ENCODE peak calls at places on chromosomes 2 and 18, in four cellular contexts. I is epithelial cell of esophagus, S is RWPE1, M is osteocyte. G is an unnamed sample.

GRCh38 chr2:98380203-98380535 is 33.9 kb downstream of the CNGA3 start:
- DNase-seq in I (no peak), S (no peak), M (no peak), G (no peak)

GRCh38 chr2:17104454-17104853 is 413.8 kb downstream of the RAD51AP2 start:
- DNase-seq in I (peak), S (no peak), M (no peak), G (no peak)

GRCh38 chr18:8788503-8789429 is 83.4 kb downstream of the MTCL1 start:
- DNase-seq in I (no peak), S (no peak), M (no peak), G (peak)

GRCh38 chr2:143110759-143111428 is 18.3 kb upstream of the ARHGAP15 start:
- DNase-seq in I (peak), S (peak), M (no peak), G (no peak)

GRCh38 chr2:108583903-108584520 is 49.7 kb downstream of the LIMS1 start:
- DNase-seq in I (peak), S (peak), M (no peak), G (no peak)

GRCh38 chr2:142877265-142877756 is at the start of gene KYNU:
- DNase-seq in I (peak), S (no peak), M (no peak), G (no peak)

GRCh38 chr2:45681675-45682074 is 30.2 kb downstream of the PRKCE start:
- DNase-seq in I (peak), S (peak), M (no peak), G (no peak)

GRCh38 chr2:195270466-195270865 is 386.6 kb upstream of the SLC39A10 start:
- DNase-seq in I (no peak), S (no peak), M (no peak), G (no peak)

GRCh38 chr2:207334631-207335371 is 169.1 kb upstream of the KLF7 start:
- DNase-seq in I (peak), S (peak), M (no peak), G (no peak)

GRCh38 chr2:9565436-9566153 is 10.0 kb upstream of the ADAM17 start:
- DNase-seq in I (peak), S (peak), M (peak), G (no peak)

GRCh38 chr18:76824136-76824676 is 1.8 kb downstream of the ZNF236 start:
- DNase-seq in I (no peak), S (no peak), M (peak), G (peak)

GRCh38 chr2:176729706-176730569 is 460.7 kb downstream of the MTX2 start:
- DNase-seq in I (no peak), S (no peak), M (no peak), G (no peak)

GRCh38 chr18:63297678-63298392 is 21.7 kb downstream of the BCL2 start:
- DNase-seq in I (no peak), S (no peak), M (no peak), G (no peak)

GRCh38 chr2:234271342-234271741 is 220.8 kb downstream of the SPP2 start:
- DNase-seq in I (no peak), S (no peak), M (no peak), G (no peak)

GRCh38 chr2:105114551-105114950 is 76.7 kb downstream of the MRPS9 start:
- DNase-seq in I (peak), S (peak), M (no peak), G (no peak)

GRCh38 chr18:79393626-79394401 is 1.9 kb upstream of the NFATC1 start:
- DNase-seq in I (peak), S (peak), M (peak), G (peak)

GRCh38 chr18:8932866-8933265 is 169.6 kb upstream of the NDUFV2 start:
- DNase-seq in I (peak), S (no peak), M (no peak), G (no peak)

GRCh38 chr2:25387479-25388449 is 46.0 kb upstream of the DNMT3A start:
- DNase-seq in I (no peak), S (no peak), M (no peak), G (no peak)

GRCh38 chr2:17818235-17818634 is 2.0 kb downstream of the MSGN1 start:
- DNase-seq in I (no peak), S (no peak), M (no peak), G (no peak)

GRCh38 chr2:100880730-100881129 is 60.8 kb downstream of the NPAS2 start:
- DNase-seq in I (no peak), S (no peak), M (no peak), G (no peak)

GRCh38 chr18:62634991-62635630 is 80.2 kb upstream of the PHLPP1 start:
- DNase-seq in I (peak), S (peak), M (no peak), G (no peak)

GRCh38 chr2:234747833-234748559 is 203.8 kb upstream of the SH3BP4 start:
- DNase-seq in I (no peak), S (no peak), M (no peak), G (no peak)

GRCh38 chr2:26838121-26838906 is 9.6 kb upstream of the DPYSL5 start:
- DNase-seq in I (peak), S (no peak), M (no peak), G (no peak)
- TF ChIP-seq CTCF in I (no peak), S (no peak), M (no peak), G (no peak)

DNA sequence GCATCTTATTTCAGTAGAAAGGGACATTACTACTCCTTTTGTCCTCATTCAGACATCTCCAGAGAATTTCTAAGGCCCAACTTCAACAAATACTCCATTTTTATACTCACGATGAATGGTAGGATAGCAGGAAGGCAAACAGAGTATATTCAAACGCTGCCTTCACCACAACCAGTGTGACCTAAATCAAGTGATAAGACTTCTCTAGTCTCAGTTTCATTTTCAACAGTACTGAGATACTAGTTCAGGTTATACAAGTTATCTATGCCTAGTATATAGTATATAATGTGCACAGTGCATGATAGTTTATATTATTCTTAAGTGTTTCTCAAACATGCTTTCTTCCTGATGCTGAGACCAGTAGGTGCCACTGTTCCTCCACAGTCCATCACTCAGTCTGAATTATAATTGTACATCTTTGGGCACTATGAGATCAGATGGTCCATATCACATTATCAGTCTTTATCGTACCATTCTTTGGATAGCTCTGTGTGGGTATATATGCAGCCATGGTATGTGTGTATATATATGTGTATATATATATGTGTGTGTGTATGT is 66.3 kb upstream of the RPE start:
- DNase-seq in I (peak), S (no peak), M (no peak), G (no peak)
- TF ChIP-seq CTCF in I (peak), S (no peak), M (peak), G (peak)

DNA sequence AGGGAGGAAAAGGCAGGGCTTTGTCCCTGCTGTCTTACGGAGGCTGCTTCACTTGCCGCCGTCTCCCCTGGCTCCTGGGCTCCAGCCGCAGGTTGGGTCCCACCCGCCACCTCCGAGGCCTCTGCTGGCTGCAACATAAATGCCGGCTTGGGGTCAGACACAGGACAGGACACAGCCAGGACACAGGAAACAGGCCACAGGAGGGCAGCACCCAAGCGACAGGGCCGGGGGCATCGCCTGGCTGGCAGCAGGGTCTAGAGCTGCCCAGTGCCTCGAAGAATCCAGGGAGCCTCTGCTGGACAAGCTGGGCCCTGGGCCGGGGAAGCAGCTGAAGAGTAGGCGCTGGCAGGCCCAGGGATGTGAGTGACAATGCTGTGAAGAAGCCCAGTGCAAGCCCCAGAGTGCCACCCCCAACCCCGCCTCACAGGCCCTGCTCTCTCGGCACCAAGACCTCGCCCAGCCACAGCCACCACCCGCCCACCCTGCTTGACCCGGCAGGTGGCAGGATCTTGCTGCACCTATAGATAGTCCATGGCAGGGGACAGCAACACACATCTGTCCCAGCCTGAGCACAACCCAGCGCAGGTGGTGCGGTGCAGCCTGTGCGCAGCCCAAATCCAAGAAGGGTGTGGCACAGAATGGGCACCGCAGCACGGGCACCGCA is 55.7 kb downstream of the BIN1 start:
- DNase-seq in I (no peak), S (no peak), M (no peak), G (no peak)
- TF ChIP-seq CTCF in I (no peak), S (no peak), M (no peak), G (no peak)

DNA sequence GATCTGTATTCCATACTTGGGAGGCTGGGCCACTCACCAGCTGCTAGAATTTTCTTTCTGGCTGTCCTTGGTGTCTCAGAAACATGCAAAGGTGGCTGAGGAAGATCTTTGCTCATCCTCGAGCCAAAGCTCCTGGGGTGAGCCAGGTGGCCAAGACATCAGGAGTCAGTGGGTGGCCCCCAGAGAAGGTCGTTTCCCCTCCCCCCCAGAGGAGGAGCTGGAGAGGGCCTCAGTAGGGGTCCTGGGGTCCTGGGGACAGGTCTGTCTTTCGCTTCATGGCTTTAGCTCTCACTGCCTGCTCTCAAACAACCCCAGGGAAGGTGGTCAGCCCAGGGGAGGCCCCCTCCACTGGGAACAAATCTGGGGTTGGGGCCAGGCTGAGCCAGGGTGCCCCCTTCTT is 13.6 kb downstream of the KCNK3 start:
- DNase-seq in I (no peak), S (no peak), M (no peak), G (no peak)
- TF ChIP-seq CTCF in I (no peak), S (no peak), M (no peak), G (no peak)